ENCODE peak calls at places on chromosome 13, in four cellular contexts. O is left cardiac atrium, J is kidney, A is breast epithelium. M is an unnamed sample.

GRCh38 chr13:26965976-26966375 is 205.4 kb upstream of the GPR12 start:
- DNase-seq in A (no peak), O (peak), J (no peak), M (peak)

GRCh38 chr13:109938255-109938936 is 152.0 kb upstream of the IRS2 start:
- DNase-seq in J (no peak), A (no peak), O (no peak), M (no peak)

GRCh38 chr13:66574606-66575005 is 655.5 kb downstream of the PCDH9 start:
- DNase-seq in A (no peak), O (no peak), J (no peak), M (no peak)

GRCh38 chr13:24172071-24172470 is 11.6 kb downstream of the SPATA13 start:
- DNase-seq in O (no peak), A (no peak), J (no peak), M (no peak)

GRCh38 chr13:112095354-112095753 is 28.4 kb downstream of the SOX1 start:
- DNase-seq in A (no peak), J (no peak), O (no peak), M (no peak)

GRCh38 chr13:40132249-40132648 is 476.8 kb downstream of the COG6 start:
- DNase-seq in A (no peak), J (no peak), O (no peak), M (no peak)

GRCh38 chr13:97191143-97191542 is 31.0 kb upstream of the MBNL2 start:
- DNase-seq in A (no peak), O (no peak), J (no peak), M (no peak)

GRCh38 chr13:40452038-40452666 is 214.3 kb downstream of the FOXO1 start:
- DNase-seq in A (no peak), J (no peak), O (no peak), M (no peak)

GRCh38 chr13:44303681-44304432 is 69.8 kb upstream of the SERP2 start:
- DNase-seq in A (peak), J (peak), O (peak), M (peak)

GRCh38 chr13:39037410-39037879 is 444 bp downstream of the PROSER1 start:
- DNase-seq in O (no peak), J (no peak), A (no peak), M (peak)

GRCh38 chr13:113374511-113375175 is 10.7 kb upstream of the GRTP1 start:
- DNase-seq in O (no peak), J (peak), A (no peak), M (no peak)

GRCh38 chr13:110326263-110326904 is 19.3 kb downstream of the COL4A2 start:
- DNase-seq in J (no peak), A (no peak), O (no peak), M (no peak)

GRCh38 chr13:21297914-21298831 is 121.7 kb downstream of the MRPL57 start:
- DNase-seq in A (peak), O (peak), J (peak), M (peak)

GRCh38 chr13:55013051-55013450 is 1984.4 kb downstream of the OLFM4 start:
- DNase-seq in J (no peak), O (no peak), A (no peak), M (no peak)